ENCODE peak calls at places on chromosomes 4 and X, in five cellular contexts. I, G, B, V and O are unnamed samples.

GRCh38 chr4:151025759-151026158 is 10.7 kb upstream of the LRBA start:
- DNase-seq in I (no peak), G (no peak), B (no peak), V (no peak), O (no peak)

GRCh38 chr4:10403633-10404445 is 53.4 kb downstream of the ZNF518B start:
- DNase-seq in I (no peak), G (peak), B (no peak), V (peak), O (peak)

GRCh38 chr4:156778093-156778492 is 193.5 kb downstream of the PDGFC start:
- DNase-seq in I (no peak), G (no peak), B (no peak), V (no peak), O (no peak)

GRCh38 chr4:128287159-128287870 is at the start of gene PGRMC2:
- DNase-seq in I (peak), G (no peak), B (no peak), V (no peak), O (no peak)

GRCh38 chrX:143536176-143536575 is 18.9 kb upstream of the SPANXN3 start:
- DNase-seq in I (no peak), G (no peak), B (no peak), V (no peak), O (no peak)

GRCh38 chrX:151505796-151506195 is 57.7 kb upstream of the PASD1 start:
- DNase-seq in I (peak), G (no peak), B (no peak), V (peak), O (no peak)

GRCh38 chr4:162852642-162853041 is 314.0 kb downstream of the NAF1 start:
- DNase-seq in I (no peak), G (no peak), B (no peak), V (no peak), O (no peak)

GRCh38 chrX:40012039-40012799 is 85.5 kb downstream of the BCOR start:
- DNase-seq in I (no peak), G (no peak), B (no peak), V (peak), O (no peak)

GRCh38 chr4:102598102-102598758 is 97.1 kb downstream of the NFKB1 start:
- DNase-seq in I (no peak), G (no peak), B (no peak), V (no peak), O (no peak)

GRCh38 chr4:71992571-71992970 is 39.2 kb upstream of the NPFFR2 start:
- DNase-seq in I (no peak), G (no peak), B (no peak), V (no peak), O (no peak)

GRCh38 chr4:92461732-92462131 is 158.0 kb downstream of the GRID2 start:
- DNase-seq in I (no peak), G (no peak), B (no peak), V (no peak), O (no peak)

GRCh38 chrX:23782455-23782854 is 518 bp upstream of the SAT1 start:
- DNase-seq in I (no peak), G (no peak), B (no peak), V (peak), O (no peak)

GRCh38 chr4:173194175-173194574 is 25.6 kb downstream of the GALNT7 start:
- DNase-seq in I (no peak), G (no peak), B (no peak), V (no peak), O (no peak)

GRCh38 chr4:185597532-185598188 is 62.4 kb upstream of the PDLIM3 start:
- DNase-seq in I (peak), G (no peak), B (peak), V (peak), O (peak)

GRCh38 chrX:13597928-13598327 is 28.5 kb downstream of the EGFL6 start:
- DNase-seq in I (no peak), G (no peak), B (no peak), V (no peak), O (no peak)

GRCh38 chrX:98405376-98405775 is 1521.7 kb downstream of the RPA4 start:
- DNase-seq in I (no peak), G (no peak), B (no peak), V (no peak), O (no peak)

GRCh38 chr4:40309250-40309774 is 25.8 kb upstream of the CHRNA9 start:
- DNase-seq in I (peak), G (peak), B (peak), V (peak), O (peak)

GRCh38 chr4:159238631-159239030 is 135.8 kb downstream of the RAPGEF2 start:
- DNase-seq in I (no peak), G (no peak), B (no peak), V (no peak), O (no peak)

GRCh38 chrX:79270401-79270800 is 96.7 kb downstream of the ITM2A start:
- DNase-seq in I (no peak), G (peak), B (peak), V (no peak), O (peak)

GRCh38 chrX:110511238-110511637 is 152.6 kb downstream of the RTL9 start:
- DNase-seq in I (no peak), G (no peak), B (no peak), V (no peak), O (no peak)

GRCh38 chrX:77622672-77623071 is 163.3 kb downstream of the ATRX start:
- DNase-seq in I (no peak), G (no peak), B (no peak), V (no peak), O (no peak)

GRCh38 chrX:39766085-39766726 is 331.6 kb downstream of the BCOR start:
- DNase-seq in I (no peak), G (no peak), B (no peak), V (no peak), O (no peak)

GRCh38 chrX:69189972-69190371 is 24.7 kb upstream of the PJA1 start:
- DNase-seq in I (no peak), G (no peak), B (no peak), V (no peak), O (no peak)

GRCh38 chrX:51407520-51408409 is 75.1 kb downstream of the NUDT10 start:
- DNase-seq in I (no peak), G (no peak), B (no peak), V (no peak), O (no peak)

GRCh38 chr4:165874072-165874798 is 1.2 kb downstream of the TLL1 start:
- DNase-seq in I (peak), G (no peak), B (no peak), V (no peak), O (no peak)

GRCh38 chr4:76035799-76036389 is at the start of gene CXCL11:
- DNase-seq in I (no peak), G (no peak), B (no peak), V (no peak), O (no peak)

GRCh38 chr4:87465739-87466366 is 43.5 kb downstream of the NUDT9 start:
- DNase-seq in I (peak), G (no peak), B (peak), V (peak), O (no peak)

DNA sequence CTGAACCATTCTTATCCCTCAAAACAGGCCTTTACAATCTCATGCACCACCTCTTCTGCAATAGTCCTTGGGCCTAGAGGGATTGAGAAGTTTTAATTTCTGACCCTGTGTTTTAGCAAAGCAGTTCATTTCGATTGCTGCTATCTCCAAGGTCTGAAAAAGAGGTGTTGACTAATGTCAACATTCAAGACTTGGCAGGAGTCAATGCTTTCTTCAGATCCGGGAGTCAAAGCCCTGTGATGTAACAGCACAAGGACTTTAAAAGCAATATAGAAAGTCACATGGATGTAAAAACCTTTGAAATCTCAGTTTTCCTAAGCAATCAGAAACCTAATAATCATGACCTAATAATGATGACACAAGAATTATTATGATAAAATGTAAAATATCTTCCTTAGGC is 133.8 kb downstream of the ADAM29 start:
- DNase-seq in I (no peak), G (no peak), B (no peak), V (no peak), O (no peak)
- TF ChIP-seq SUZ12 in I (no peak), G (no peak), B (no peak), V (no peak), O (no peak)

DNA sequence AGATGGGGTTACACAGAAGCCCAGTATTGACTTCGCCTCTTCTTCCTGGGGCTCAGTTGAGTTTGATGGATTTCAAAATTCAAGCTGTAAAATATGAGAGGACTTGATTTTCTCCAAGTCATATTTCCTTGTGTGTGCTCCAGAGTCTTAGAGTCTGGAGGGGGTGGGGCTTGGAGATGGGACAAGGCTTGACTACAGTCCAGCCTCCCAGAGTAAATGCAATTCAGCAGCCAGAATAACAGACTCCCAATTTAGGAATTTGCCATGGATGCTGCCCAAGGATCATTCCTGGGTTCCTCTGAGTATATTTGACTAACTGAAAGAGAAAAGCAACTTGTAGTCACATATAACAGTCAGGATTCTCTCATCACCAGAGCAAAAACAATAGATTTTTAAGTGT is 53.7 kb upstream of the RBPJ start:
- DNase-seq in I (no peak), G (no peak), B (no peak), V (no peak), O (no peak)
- TF ChIP-seq SUZ12 in I (no peak), G (no peak), B (no peak), V (no peak), O (no peak)

DNA sequence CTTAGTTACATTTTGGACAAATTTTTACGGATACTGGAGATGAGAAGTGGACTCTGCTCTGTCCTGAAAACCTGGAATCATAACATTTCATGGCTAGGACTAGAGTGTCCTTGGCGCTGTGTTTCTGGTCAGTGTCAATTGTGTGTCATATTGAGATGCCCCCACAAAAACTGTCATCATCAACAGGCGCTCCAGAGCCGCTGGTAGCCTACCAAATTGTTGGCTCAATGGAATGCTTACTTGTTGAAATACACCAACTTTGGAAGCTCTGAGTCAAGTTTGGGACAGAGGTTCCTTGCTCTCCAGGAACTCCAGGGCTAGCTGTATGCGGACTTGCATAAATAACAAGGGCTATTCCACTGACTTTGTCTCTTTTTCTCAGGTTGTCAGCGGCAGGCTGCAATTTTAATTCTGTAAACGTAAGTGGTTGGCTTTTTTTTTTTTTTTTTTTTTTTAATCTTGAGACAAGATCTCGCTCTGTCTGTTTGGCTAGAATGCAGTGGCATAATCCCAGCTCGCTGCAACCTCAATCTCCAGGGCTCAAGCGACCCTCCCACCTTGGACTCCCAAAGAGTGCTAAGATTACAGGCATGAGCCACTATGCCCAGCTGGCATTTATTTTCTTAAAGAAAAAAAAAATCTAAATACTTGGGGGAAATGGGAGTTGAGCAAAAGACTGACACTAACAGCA is 860 bp upstream of the HPGD start:
- DNase-seq in I (peak), G (no peak), B (no peak), V (no peak), O (no peak)
- TF ChIP-seq SUZ12 in I (no peak), G (no peak), B (no peak), V (no peak), O (no peak)

GRCh38 chr4:149791836-149792235 is 23.8 kb downstream of the IQCM start:
- DNase-seq in I (no peak), G (no peak), B (no peak), V (no peak), O (no peak)

GRCh38 chr4:149790172-149790907 is 25.3 kb downstream of the IQCM start:
- DNase-seq in I (no peak), G (no peak), B (no peak), V (no peak), O (no peak)

GRCh38 chr4:149796381-149796780 is 19.3 kb downstream of the IQCM start:
- DNase-seq in I (no peak), G (no peak), B (no peak), V (no peak), O (no peak)

GRCh38 chr4:149795256-149795655 is 20.4 kb downstream of the IQCM start:
- DNase-seq in I (no peak), G (no peak), B (no peak), V (peak), O (no peak)

DNA sequence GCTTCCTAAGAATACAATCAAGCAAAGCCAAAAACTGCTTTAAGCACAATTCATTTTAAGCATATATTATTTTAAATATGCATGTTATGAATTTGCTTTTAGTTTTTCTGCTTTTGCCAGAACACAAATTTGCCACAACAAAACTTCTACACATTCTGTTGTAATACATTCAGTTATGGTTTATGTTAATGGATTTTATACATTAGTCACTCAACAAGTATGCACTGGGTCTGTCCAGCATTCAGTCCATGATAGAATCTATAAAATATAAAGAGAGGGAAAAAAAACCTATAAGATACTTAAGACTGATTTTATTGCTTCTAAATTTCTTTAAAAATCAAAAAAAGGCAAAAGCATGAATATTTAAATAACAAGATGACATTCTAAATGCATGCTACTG is 22.2 kb downstream of the IQCM start:
- DNase-seq in I (no peak), G (no peak), B (no peak), V (no peak), O (no peak)
- TF ChIP-seq SUZ12 in I (no peak), G (no peak), B (no peak), V (no peak), O (no peak)

DNA sequence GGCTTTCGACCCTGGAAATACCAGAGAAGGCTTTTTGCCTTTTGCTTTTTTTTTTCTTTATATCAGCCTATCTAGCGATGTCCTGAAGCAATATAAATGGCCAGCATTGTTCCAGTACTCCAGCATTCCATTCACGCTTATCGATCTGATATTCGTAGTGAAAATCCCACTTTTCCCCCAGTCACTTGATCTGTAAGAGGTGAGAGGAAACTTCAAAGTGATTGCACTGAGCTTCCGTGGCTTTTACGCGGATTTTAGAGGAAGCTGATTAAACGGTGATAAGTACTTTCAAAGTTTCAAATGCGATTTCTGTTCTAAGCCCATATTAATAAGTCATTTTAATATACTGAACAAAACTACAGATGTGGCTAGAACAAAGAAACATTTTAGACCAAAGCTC is 725.5 kb downstream of the TRIML1 start:
- DNase-seq in I (no peak), G (no peak), B (no peak), V (no peak), O (no peak)
- TF ChIP-seq SUZ12 in I (no peak), G (no peak), B (no peak), V (no peak), O (no peak)

GRCh38 chr4:109411964-109412363 is 21.7 kb upstream of the SEC24B start:
- DNase-seq in I (no peak), G (no peak), B (no peak), V (no peak), O (no peak)
- TF ChIP-seq SUZ12 in I (no peak), G (no peak), B (no peak), V (no peak), O (no peak)